ENCODE peak calls at places on chromosomes 11 and 22, in ten cellular contexts. Z, Y, D, B, R, H, O, X, Q and W are unnamed samples.
A peak's percentile ranks its signal among the peaks of the same experiment; 100 is the strongest.

GRCh38 chr22:36541831-36542391 is 12.9 kb upstream of the EIF3D start:
- DNase-seq in R (no peak), O (peak; percentile 72), Z (peak; percentile 96), D (no peak), B (no peak), Y (no peak), H (no peak), X (peak; percentile 16), Q (no peak), W (no peak)

GRCh38 chr11:76030286-76030685 is 176.0 kb downstream of the WNT11 start:
- DNase-seq in X (no peak), D (no peak), Z (no peak), R (peak; percentile 27), Y (no peak), Q (no peak), H (no peak), B (no peak), O (peak; percentile 30), W (no peak)

GRCh38 chr11:45282070-45282469 is 4.1 kb downstream of the SYT13 start:
- DNase-seq in Z (no peak), Q (no peak), B (no peak), Y (no peak), H (no peak), R (no peak), O (no peak), X (no peak), D (no peak), W (no peak)

GRCh38 chr11:34243620-34244493 is 114.0 kb downstream of the ABTB2 start:
- DNase-seq in Q (peak; percentile 71), B (no peak), X (no peak), O (no peak), D (no peak), Y (peak; percentile 66), Z (peak; percentile 79), H (no peak), R (no peak), W (no peak)

GRCh38 chr11:126059238-126059761 is 3.4 kb downstream of the CDON start:
- DNase-seq in Y (no peak), X (no peak), R (peak; percentile 49), D (no peak), B (no peak), Q (no peak), O (no peak), H (no peak), Z (no peak), W (no peak)

GRCh38 chr11:12669930-12670329 is 4.3 kb upstream of the TEAD1 start:
- DNase-seq in B (no peak), O (no peak), Y (no peak), Z (no peak), R (no peak), D (no peak), X (no peak), H (no peak), Q (no peak), W (no peak)

GRCh38 chr11:117966908-117967307 is 19.3 kb upstream of the IL10RA start:
- DNase-seq in O (no peak), R (no peak), H (no peak), Z (no peak), X (no peak), B (no peak), Y (no peak), D (no peak), Q (no peak), W (no peak)

GRCh38 chr11:62889126-62889483 is 8.4 kb downstream of the SLC3A2 start:
- DNase-seq in Z (no peak), Q (no peak), R (no peak), Y (no peak), H (no peak), D (no peak), X (no peak), B (no peak), O (no peak), W (no peak)

GRCh38 chr11:31824791-31825452 is 13.8 kb upstream of the PAX6 start:
- DNase-seq in Q (no peak), R (peak; percentile 63), O (no peak), X (no peak), Y (no peak), D (no peak), Z (no peak), H (no peak), B (peak; percentile 54), W (no peak)

GRCh38 chr22:29810156-29810555 is 27.9 kb downstream of the ASCC2 start:
- DNase-seq in R (no peak), Z (no peak), H (no peak), X (no peak), B (no peak), D (no peak), O (no peak), Y (no peak), Q (no peak), W (no peak)

GRCh38 chr11:115760528-115760837 is 256.3 kb upstream of the CADM1 start:
- DNase-seq in R (peak; percentile 21), Q (no peak), X (no peak), Y (no peak), B (peak; percentile 56), Z (no peak), D (no peak), O (no peak), H (no peak), W (no peak)

GRCh38 chr11:8501838-8502237 is 92.2 kb downstream of the STK33 start:
- DNase-seq in R (no peak), H (no peak), X (no peak), Y (no peak), D (no peak), Q (no peak), O (no peak), B (no peak), Z (no peak), W (no peak)

GRCh38 chr11:123494195-123495050 is 64.4 kb downstream of the GRAMD1B start:
- DNase-seq in Y (no peak), Z (peak; percentile 75), R (peak; percentile 72), H (no peak), O (peak; percentile 20), B (no peak), D (no peak), Q (no peak), X (no peak), W (no peak)
- H3K27ac ChIP-seq in Y (no peak overlapping the region), Z (peak overlapping the region; percentile 48), R (peak overlapping the region; percentile 88), H (no peak overlapping the region), O (no peak overlapping the region), B (no peak overlapping the region), D (no peak overlapping the region), Q (no peak overlapping the region), X (no peak overlapping the region), W (no peak overlapping the region)

GRCh38 chr11:73651661-73652045 is 5.3 kb downstream of the PLEKHB1 start:
- DNase-seq in Z (no peak), H (no peak), R (no peak), X (no peak), Y (no peak), Q (no peak), B (no peak), D (no peak), O (no peak), W (no peak)
- H3K27ac ChIP-seq in Z (no peak overlapping the region), H (peak overlapping the region; percentile 78), R (no peak overlapping the region), X (no peak overlapping the region), Y (peak overlapping the region; percentile 5), Q (no peak overlapping the region), B (peak overlapping the region; percentile 26), D (no peak overlapping the region), O (no peak overlapping the region), W (peak overlapping the region; percentile 99)

GRCh38 chr11:87366346-87366745 is 328.6 kb downstream of the TMEM135 start:
- DNase-seq in B (no peak), O (no peak), Y (no peak), Z (no peak), R (no peak), D (no peak), X (no peak), H (no peak), Q (no peak), W (no peak)

GRCh38 chr11:87366766-87367405 is 329.2 kb downstream of the TMEM135 start:
- DNase-seq in Q (no peak), D (no peak), R (no peak), Z (peak; percentile 38), X (no peak), B (no peak), O (no peak), H (no peak), Y (no peak), W (no peak)

GRCh38 chr11:87358461-87358860 is 320.7 kb downstream of the TMEM135 start:
- DNase-seq in O (no peak), Z (no peak), H (no peak), R (no peak), X (no peak), Q (no peak), D (no peak), Y (no peak), B (no peak), W (no peak)

GRCh38 chr11:87359401-87359800 is 321.7 kb downstream of the TMEM135 start:
- DNase-seq in D (no peak), Q (no peak), X (no peak), H (no peak), O (no peak), B (no peak), Y (no peak), Z (no peak), R (no peak), W (no peak)

DNA sequence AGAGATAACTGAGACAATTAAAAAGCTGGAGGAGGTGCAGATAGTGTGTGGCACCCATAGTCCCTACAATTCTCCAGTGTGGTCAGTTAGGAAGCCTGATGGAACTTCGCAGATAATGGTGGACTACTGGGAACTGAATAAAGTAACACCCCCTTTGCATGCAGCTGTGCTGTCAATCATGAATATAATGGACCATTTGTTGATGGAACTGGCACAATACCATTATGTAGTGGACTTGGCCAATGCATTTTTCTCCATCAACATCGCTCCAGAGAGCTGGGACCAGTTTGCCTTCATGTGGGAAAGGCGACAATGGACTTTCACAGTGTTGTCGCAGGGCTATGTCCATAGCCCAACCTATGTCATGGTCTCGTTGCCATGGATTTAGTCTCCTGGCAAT is 324.2 kb downstream of the TMEM135 start:
- DNase-seq in X (no peak), H (no peak), Y (no peak), O (no peak), D (no peak), Z (no peak), B (no peak), R (no peak), Q (no peak), W (no peak)
- H3K27ac ChIP-seq in X (no peak overlapping the region), H (no peak overlapping the region), Y (no peak overlapping the region), O (no peak overlapping the region), D (no peak overlapping the region), Z (no peak overlapping the region), B (no peak overlapping the region), R (no peak overlapping the region), Q (no peak overlapping the region), W (no peak overlapping the region)

DNA sequence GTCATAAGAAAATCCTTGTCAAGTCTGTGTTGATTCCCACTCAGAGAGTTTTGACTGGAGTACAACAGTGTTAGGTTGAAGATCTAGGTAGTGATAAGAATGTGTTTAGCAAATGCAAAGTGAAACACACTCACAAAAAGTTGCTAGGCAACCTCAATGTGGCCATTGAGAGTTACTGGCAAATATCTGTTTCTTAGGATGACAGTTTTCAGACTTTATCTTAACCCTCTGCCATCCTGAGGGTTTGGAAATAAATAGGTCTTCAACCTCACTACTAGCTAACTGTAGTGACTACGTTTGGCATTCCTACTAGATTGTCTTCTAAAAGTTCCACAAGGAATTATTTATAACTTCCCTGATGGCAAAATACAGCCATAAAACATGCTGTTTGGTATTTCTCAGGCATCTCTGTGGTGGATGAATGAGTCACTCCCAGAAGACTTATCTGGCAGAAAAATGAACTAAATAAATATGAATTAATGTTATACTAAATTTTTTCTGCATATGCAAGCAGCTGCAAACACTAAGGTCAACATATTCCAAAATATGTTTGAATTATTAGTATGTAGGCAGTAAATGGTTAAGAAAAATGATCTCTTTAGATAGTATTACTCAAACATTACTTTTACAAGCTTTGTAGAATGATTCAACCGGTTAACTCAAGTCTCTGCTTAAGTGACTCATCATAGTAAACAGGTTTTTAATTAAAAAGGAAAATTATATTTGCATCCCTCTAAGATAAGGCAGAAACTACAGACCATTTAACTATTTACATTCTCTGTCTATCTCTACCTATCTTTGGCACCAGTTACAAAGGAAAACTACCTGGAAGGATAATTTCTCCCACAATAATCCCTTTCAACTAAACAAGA is 17.1 kb upstream of the SYTL2 start:
- DNase-seq in Q (no peak), Y (no peak), Z (peak; percentile 89), X (peak; percentile 19), R (no peak), B (no peak), D (no peak), H (no peak), O (peak; percentile 61), W (no peak)
- H3K27ac ChIP-seq in Q (peak overlapping the region; percentile 45), Y (peak overlapping the region; percentile 64), Z (peak overlapping the region; percentile 90), X (peak overlapping the region; percentile 17), R (no peak overlapping the region), B (no peak overlapping the region), D (peak overlapping the region; percentile 53), H (peak overlapping the region; percentile 87), O (peak overlapping the region; percentile 88), W (no peak overlapping the region)